ENCODE peak calls at places on chromosomes 6 and 20, in four cellular contexts. One of them, this sample, is unnamed.

GRCh38 chr6:117624869-117625481 is 22.7 kb upstream of the GOPC start:
- DNase-seq in left lung: no peak
- DNase-seq in naive thymus-derived CD8-positive, alpha-beta T cell: no peak
- DNase-seq in posterior cingulate gyrus: no peak
- DNase-seq in this sample: no peak

GRCh38 chr20:37697314-37697713 is 3.5 kb downstream of the CTNNBL1 start:
- DNase-seq in left lung: no peak
- DNase-seq in posterior cingulate gyrus: no peak
- DNase-seq in naive thymus-derived CD8-positive, alpha-beta T cell: no peak
- DNase-seq in this sample: no peak

GRCh38 chr6:3276174-3277167 is 17.7 kb downstream of the PSMG4 start:
- DNase-seq in naive thymus-derived CD8-positive, alpha-beta T cell: no peak
- DNase-seq in posterior cingulate gyrus: no peak
- DNase-seq in left lung: no peak
- DNase-seq in this sample: no peak

GRCh38 chr6:136333824-136334464 is 44.3 kb upstream of the BCLAF1 start:
- DNase-seq in naive thymus-derived CD8-positive, alpha-beta T cell: no peak
- DNase-seq in posterior cingulate gyrus: no peak
- DNase-seq in left lung: no peak
- DNase-seq in this sample: no peak

GRCh38 chr6:141321486-141322347 is 811.0 kb upstream of the GJE1 start:
- DNase-seq in left lung: no peak
- DNase-seq in naive thymus-derived CD8-positive, alpha-beta T cell: no peak
- DNase-seq in posterior cingulate gyrus: no peak
- DNase-seq in this sample: no peak

GRCh38 chr6:73451166-73452106 is 661 bp downstream of the CGAS start:
- DNase-seq in posterior cingulate gyrus: peak
- DNase-seq in left lung: peak
- DNase-seq in naive thymus-derived CD8-positive, alpha-beta T cell: peak
- DNase-seq in this sample: no peak

GRCh38 chr6:32829495-32829894 is 9.0 kb downstream of the TAP2 start:
- DNase-seq in left lung: no peak
- DNase-seq in naive thymus-derived CD8-positive, alpha-beta T cell: no peak
- DNase-seq in posterior cingulate gyrus: no peak
- DNase-seq in this sample: no peak

GRCh38 chr6:16725145-16725864 is 36.0 kb downstream of the ATXN1 start:
- DNase-seq in posterior cingulate gyrus: no peak
- DNase-seq in naive thymus-derived CD8-positive, alpha-beta T cell: no peak
- DNase-seq in left lung: no peak
- DNase-seq in this sample: no peak

GRCh38 chr6:35047265-35048011 is 93.7 kb downstream of the TCP11 start:
- DNase-seq in left lung: no peak
- DNase-seq in naive thymus-derived CD8-positive, alpha-beta T cell: no peak
- DNase-seq in posterior cingulate gyrus: no peak
- DNase-seq in this sample: no peak

GRCh38 chr20:45938727-45939438 is 4.4 kb downstream of the PCIF1 start:
- DNase-seq in left lung: peak
- DNase-seq in posterior cingulate gyrus: no peak
- DNase-seq in naive thymus-derived CD8-positive, alpha-beta T cell: no peak
- DNase-seq in this sample: no peak

GRCh38 chr20:37945034-37945660 is 42.2 kb downstream of the VSTM2L start:
- DNase-seq in naive thymus-derived CD8-positive, alpha-beta T cell: no peak
- DNase-seq in posterior cingulate gyrus: no peak
- DNase-seq in left lung: no peak
- DNase-seq in this sample: no peak

GRCh38 chr20:59948828-59949720 is 8.9 kb downstream of the FAM217B start:
- DNase-seq in posterior cingulate gyrus: no peak
- DNase-seq in left lung: no peak
- DNase-seq in naive thymus-derived CD8-positive, alpha-beta T cell: no peak
- DNase-seq in this sample: peak

GRCh38 chr6:95133578-95133977 is 443.8 kb upstream of the MANEA start:
- DNase-seq in left lung: no peak
- DNase-seq in posterior cingulate gyrus: no peak
- DNase-seq in naive thymus-derived CD8-positive, alpha-beta T cell: no peak
- DNase-seq in this sample: no peak

GRCh38 chr20:40781979-40782378 is 92.9 kb upstream of the MAFB start:
- DNase-seq in naive thymus-derived CD8-positive, alpha-beta T cell: no peak
- DNase-seq in left lung: peak
- DNase-seq in posterior cingulate gyrus: no peak
- DNase-seq in this sample: no peak

GRCh38 chr6:6332873-6333272 is 12.4 kb upstream of the F13A1 start:
- DNase-seq in posterior cingulate gyrus: no peak
- DNase-seq in naive thymus-derived CD8-positive, alpha-beta T cell: no peak
- DNase-seq in left lung: no peak
- DNase-seq in this sample: no peak

GRCh38 chr6:105644073-105644489 is 241.2 kb upstream of the PREP start:
- DNase-seq in left lung: no peak
- DNase-seq in posterior cingulate gyrus: no peak
- DNase-seq in naive thymus-derived CD8-positive, alpha-beta T cell: no peak
- DNase-seq in this sample: no peak

GRCh38 chr6:113684382-113684901 is 172.7 kb upstream of the MARCKS start:
- DNase-seq in naive thymus-derived CD8-positive, alpha-beta T cell: no peak
- DNase-seq in posterior cingulate gyrus: no peak
- DNase-seq in left lung: no peak
- DNase-seq in this sample: no peak

GRCh38 chr6:168133186-168133585 is 54.2 kb upstream of the FRMD1 start:
- DNase-seq in posterior cingulate gyrus: peak
- DNase-seq in naive thymus-derived CD8-positive, alpha-beta T cell: no peak
- DNase-seq in left lung: no peak
- DNase-seq in this sample: no peak

GRCh38 chr6:37483917-37484785 is 15.5 kb downstream of the CCDC167 start:
- DNase-seq in left lung: peak
- DNase-seq in posterior cingulate gyrus: peak
- DNase-seq in naive thymus-derived CD8-positive, alpha-beta T cell: peak
- DNase-seq in this sample: no peak

GRCh38 chr6:26286168-26286854 is 78.7 kb upstream of the BTN3A2 start:
- DNase-seq in left lung: peak
- DNase-seq in posterior cingulate gyrus: peak
- DNase-seq in naive thymus-derived CD8-positive, alpha-beta T cell: peak
- DNase-seq in this sample: no peak

GRCh38 chr6:65558071-65558470 is 149.0 kb downstream of the EYS start:
- DNase-seq in posterior cingulate gyrus: no peak
- DNase-seq in left lung: peak
- DNase-seq in naive thymus-derived CD8-positive, alpha-beta T cell: no peak
- DNase-seq in this sample: no peak

GRCh38 chr6:20640181-20640580 is 105.9 kb downstream of the CDKAL1 start:
- DNase-seq in left lung: no peak
- DNase-seq in posterior cingulate gyrus: peak
- DNase-seq in naive thymus-derived CD8-positive, alpha-beta T cell: no peak
- DNase-seq in this sample: no peak

GRCh38 chr20:43941476-43942212 is 27.0 kb downstream of the TOX2 start:
- DNase-seq in naive thymus-derived CD8-positive, alpha-beta T cell: no peak
- DNase-seq in posterior cingulate gyrus: no peak
- DNase-seq in left lung: no peak
- DNase-seq in this sample: no peak

GRCh38 chr6:127972815-127973214 is 72.0 kb upstream of the THEMIS start:
- DNase-seq in left lung: no peak
- DNase-seq in naive thymus-derived CD8-positive, alpha-beta T cell: no peak
- DNase-seq in posterior cingulate gyrus: no peak
- DNase-seq in this sample: no peak

GRCh38 chr6:41728073-41728936 is 7.1 kb downstream of the TFEB start:
- DNase-seq in posterior cingulate gyrus: peak
- DNase-seq in left lung: peak
- DNase-seq in naive thymus-derived CD8-positive, alpha-beta T cell: no peak
- DNase-seq in this sample: no peak

GRCh38 chr20:16187956-16188616 is 385.2 kb downstream of the KIF16B start:
- DNase-seq in left lung: no peak
- DNase-seq in naive thymus-derived CD8-positive, alpha-beta T cell: no peak
- DNase-seq in posterior cingulate gyrus: no peak
- DNase-seq in this sample: no peak

GRCh38 chr6:145025488-145025887 is 709.8 kb downstream of the EPM2A start:
- DNase-seq in left lung: no peak
- DNase-seq in posterior cingulate gyrus: no peak
- DNase-seq in naive thymus-derived CD8-positive, alpha-beta T cell: no peak
- DNase-seq in this sample: no peak

GRCh38 chr6:31811645-31812044 is 3.4 kb downstream of the HSPA1L start:
- DNase-seq in posterior cingulate gyrus: no peak
- DNase-seq in left lung: no peak
- DNase-seq in naive thymus-derived CD8-positive, alpha-beta T cell: no peak
- DNase-seq in this sample: no peak

GRCh38 chr20:14069796-14070195 is 74.5 kb downstream of the MACROD2 start:
- DNase-seq in posterior cingulate gyrus: no peak
- DNase-seq in naive thymus-derived CD8-positive, alpha-beta T cell: no peak
- DNase-seq in left lung: peak
- DNase-seq in this sample: peak

GRCh38 chr6:71197770-71198169 is 90.8 kb upstream of the OGFRL1 start:
- DNase-seq in posterior cingulate gyrus: no peak
- DNase-seq in left lung: no peak
- DNase-seq in naive thymus-derived CD8-positive, alpha-beta T cell: no peak
- DNase-seq in this sample: peak

GRCh38 chr6:36547646-36548400 is 544 bp upstream of the STK38 start:
- DNase-seq in posterior cingulate gyrus: no peak
- DNase-seq in naive thymus-derived CD8-positive, alpha-beta T cell: no peak
- DNase-seq in left lung: no peak
- DNase-seq in this sample: no peak